ENCODE peak calls at places on chromosomes 6 and 20, in six cellular contexts. S, Q, M, R, Y and U are unnamed samples. For H3K4me1, the result is how much of the 10 kb centered on the place peaks cover.

GRCh38 chr6:48678390-48678789 is 567.4 kb upstream of the PTCHD4 start:
- DNase-seq in S (no peak), Q (no peak), M (no peak), R (no peak), Y (no peak), U (no peak)

GRCh38 chr6:71246596-71246995 is 42.0 kb upstream of the OGFRL1 start:
- DNase-seq in S (no peak), Q (no peak), M (no peak), R (no peak), Y (no peak), U (no peak)

GRCh38 chr6:141260627-141261015 is 872.1 kb upstream of the GJE1 start:
- DNase-seq in S (no peak), Q (no peak), M (no peak), R (no peak), Y (no peak), U (no peak)

GRCh38 chr6:157822221-157823000 is 635 bp upstream of the SNX9 start:
- DNase-seq in S (peak), Q (no peak), M (no peak), R (no peak), Y (peak), U (no peak)

GRCh38 chr6:52403627-52404026 is 16.5 kb upstream of the EFHC1 start:
- DNase-seq in S (peak), Q (no peak), M (peak), R (no peak), Y (no peak), U (no peak)

GRCh38 chr6:33205172-33206026 is 944 bp downstream of the HSD17B8 start:
- DNase-seq in S (no peak), Q (no peak), M (no peak), R (peak), Y (no peak), U (no peak)

GRCh38 chr20:21505810-21506530 is 7.9 kb downstream of the NKX2-2 start:
- DNase-seq in S (no peak), Q (peak), M (no peak), R (no peak), Y (peak), U (peak)

GRCh38 chr6:85670573-85670972 is 27.9 kb upstream of the SYNCRIP start:
- DNase-seq in S (no peak), Q (peak), M (no peak), R (no peak), Y (no peak), U (no peak)

GRCh38 chr6:149488815-149489214 is 4.0 kb upstream of the ZC3H12D start:
- DNase-seq in S (no peak), Q (peak), M (no peak), R (no peak), Y (no peak), U (no peak)

GRCh38 chr20:16048881-16049280 is 524.4 kb downstream of the KIF16B start:
- DNase-seq in S (no peak), Q (no peak), M (no peak), R (no peak), Y (no peak), U (no peak)

GRCh38 chr6:157912326-157912725 is 69.3 kb upstream of the SYNJ2 start:
- DNase-seq in S (no peak), Q (peak), M (no peak), R (no peak), Y (no peak), U (no peak)

GRCh38 chr6:149890629-149891045 is 7.3 kb downstream of the RAET1E start:
- DNase-seq in S (no peak), Q (no peak), M (no peak), R (no peak), Y (no peak), U (no peak)

GRCh38 chr20:57167971-57168693 is 98.3 kb downstream of the BMP7 start:
- DNase-seq in S (peak), Q (peak), M (peak), R (peak), Y (no peak), U (no peak)

GRCh38 chr20:38685853-38686473 is 38.3 kb upstream of the SLC32A1 start:
- DNase-seq in S (peak), Q (peak), M (peak), R (no peak), Y (no peak), U (no peak)

GRCh38 chr6:106149472-106150069 is 63.4 kb downstream of the PRDM1 start:
- DNase-seq in S (no peak), Q (no peak), M (no peak), R (no peak), Y (no peak), U (peak)

GRCh38 chr20:24432057-24432456 is 37.4 kb upstream of the SYNDIG1 start:
- DNase-seq in S (no peak), Q (no peak), M (no peak), R (no peak), Y (no peak), U (no peak)

GRCh38 chr6:33416386-33417126 is 1.4 kb downstream of the CUTA start:
- DNase-seq in S (no peak), Q (no peak), M (no peak), R (no peak), Y (no peak), U (no peak)

GRCh38 chr6:37741757-37742400 is 44.2 kb upstream of the MDGA1 start:
- DNase-seq in S (peak), Q (no peak), M (no peak), R (no peak), Y (no peak), U (no peak)

GRCh38 chr6:15131234-15132195 is 114.4 kb upstream of the JARID2 start:
- DNase-seq in S (no peak), Q (no peak), M (no peak), R (no peak), Y (no peak), U (no peak)

GRCh38 chr6:153104220-153104619 is 26.9 kb downstream of the RGS17 start:
- DNase-seq in S (no peak), Q (peak), M (no peak), R (no peak), Y (no peak), U (no peak)

GRCh38 chr6:41970436-41970846 is 28.8 kb upstream of the CCND3 start:
- DNase-seq in S (no peak), Q (peak), M (no peak), R (no peak), Y (no peak), U (no peak)

GRCh38 chr6:130447374-130447773 is 81.6 kb downstream of the TMEM200A start:
- DNase-seq in S (no peak), Q (no peak), M (no peak), R (no peak), Y (no peak), U (no peak)

GRCh38 chr6:21348462-21349195 is 244.9 kb upstream of the SOX4 start:
- DNase-seq in S (peak), Q (peak), M (no peak), R (no peak), Y (no peak), U (no peak)

GRCh38 chr20:36116813-36117441 is 37.6 kb upstream of the EPB41L1 start:
- DNase-seq in S (no peak), Q (peak), M (no peak), R (no peak), Y (no peak), U (no peak)

GRCh38 chr6:103396768-103397167 is 1463.0 kb downstream of the HACE1 start:
- DNase-seq in S (no peak), Q (no peak), M (no peak), R (no peak), Y (no peak), U (no peak)
- H3K27ac ChIP-seq in S (no peak), Q (no peak), M (no peak), R (no peak), Y (no peak), U (no peak)

GRCh38 chr6:328924-329323 is 36.6 kb downstream of the DUSP22 start:
- DNase-seq in S (no peak), Q (no peak), M (no peak), R (no peak), Y (no peak), U (no peak)
- H3K4me1 ChIP-seq in S (under half), Q (under half), M (under half), R (under half), Y (under half), U (under half)

GRCh38 chr20:35004749-35005462 is 49.2 kb downstream of the MYH7B start:
- DNase-seq in S (no peak), Q (no peak), M (no peak), R (no peak), Y (no peak), U (no peak)

GRCh38 chr20:35002426-35003210 is 47.0 kb downstream of the MYH7B start:
- DNase-seq in S (no peak), Q (no peak), M (no peak), R (no peak), Y (no peak), U (no peak)

GRCh38 chr20:35005463-35005961 is 49.8 kb downstream of the MYH7B start:
- DNase-seq in S (no peak), Q (no peak), M (no peak), R (no peak), Y (no peak), U (no peak)

GRCh38 chr20:35003211-35004031 is 47.8 kb downstream of the MYH7B start:
- DNase-seq in S (no peak), Q (no peak), M (no peak), R (no peak), Y (no peak), U (no peak)

GRCh38 chr20:35004051-35004725 is 48.5 kb downstream of the MYH7B start:
- DNase-seq in S (no peak), Q (no peak), M (no peak), R (no peak), Y (no peak), U (no peak)
- H3K4me3 ChIP-seq in S (no peak), Q (no peak), M (no peak), R (no peak), Y (no peak), U (no peak)

GRCh38 chr20:50332491-50332980 is 141.9 kb downstream of the CEBPB start:
- DNase-seq in S (no peak), Q (peak), M (no peak), R (no peak), Y (no peak), U (no peak)

GRCh38 chr20:50331469-50332251 is 141.0 kb downstream of the CEBPB start:
- DNase-seq in S (no peak), Q (no peak), M (no peak), R (no peak), Y (no peak), U (no peak)

GRCh38 chr20:50329981-50330503 is 139.4 kb downstream of the CEBPB start:
- DNase-seq in S (no peak), Q (no peak), M (no peak), R (no peak), Y (no peak), U (no peak)

GRCh38 chr20:50328996-50329898 is 138.6 kb downstream of the CEBPB start:
- DNase-seq in S (no peak), Q (no peak), M (no peak), R (no peak), Y (no peak), U (no peak)

GRCh38 chr20:50330504-50331313 is 140.1 kb downstream of the CEBPB start:
- DNase-seq in S (no peak), Q (no peak), M (no peak), R (no peak), Y (no peak), U (no peak)
- H3K27ac ChIP-seq in S (no peak), Q (no peak), M (no peak), R (no peak), Y (no peak), U (no peak)

GRCh38 chr6:43796168-43796567 is 26.2 kb downstream of the VEGFA start:
- DNase-seq in S (no peak), Q (no peak), M (no peak), R (no peak), Y (no peak), U (no peak)

GRCh38 chr6:43793154-43793874 is 23.3 kb downstream of the VEGFA start:
- DNase-seq in S (no peak), Q (no peak), M (no peak), R (no peak), Y (no peak), U (no peak)

GRCh38 chr6:43796910-43797890 is 27.2 kb downstream of the VEGFA start:
- DNase-seq in S (no peak), Q (no peak), M (no peak), R (no peak), Y (no peak), U (no peak)

GRCh38 chr6:43791752-43792422 is 21.9 kb downstream of the VEGFA start:
- DNase-seq in S (no peak), Q (no peak), M (no peak), R (no peak), Y (no peak), U (no peak)

DNA sequence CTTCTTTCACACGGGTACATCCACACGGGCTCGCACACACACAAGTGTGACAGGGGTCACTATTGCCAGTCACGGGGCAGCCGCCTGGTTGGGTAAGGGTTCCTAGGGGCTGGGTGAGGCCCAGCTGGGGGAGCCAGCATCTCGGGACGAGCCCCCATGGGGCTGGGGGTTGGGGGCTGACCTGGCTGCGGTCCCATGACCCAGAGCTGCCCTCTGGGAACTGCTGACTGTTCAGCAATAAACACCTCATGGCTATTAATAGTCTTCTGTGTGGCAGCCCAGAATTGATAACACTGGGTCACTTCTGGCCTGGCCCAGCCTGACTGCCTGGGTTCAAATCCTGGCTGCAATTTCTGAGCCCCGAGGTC is 23.8 kb downstream of the VEGFA start:
- DNase-seq in S (no peak), Q (no peak), M (no peak), R (no peak), Y (no peak), U (no peak)
- H3K4me1 ChIP-seq in S (half or more), Q (under half), M (under half), R (under half), Y (under half), U (under half)

DNA sequence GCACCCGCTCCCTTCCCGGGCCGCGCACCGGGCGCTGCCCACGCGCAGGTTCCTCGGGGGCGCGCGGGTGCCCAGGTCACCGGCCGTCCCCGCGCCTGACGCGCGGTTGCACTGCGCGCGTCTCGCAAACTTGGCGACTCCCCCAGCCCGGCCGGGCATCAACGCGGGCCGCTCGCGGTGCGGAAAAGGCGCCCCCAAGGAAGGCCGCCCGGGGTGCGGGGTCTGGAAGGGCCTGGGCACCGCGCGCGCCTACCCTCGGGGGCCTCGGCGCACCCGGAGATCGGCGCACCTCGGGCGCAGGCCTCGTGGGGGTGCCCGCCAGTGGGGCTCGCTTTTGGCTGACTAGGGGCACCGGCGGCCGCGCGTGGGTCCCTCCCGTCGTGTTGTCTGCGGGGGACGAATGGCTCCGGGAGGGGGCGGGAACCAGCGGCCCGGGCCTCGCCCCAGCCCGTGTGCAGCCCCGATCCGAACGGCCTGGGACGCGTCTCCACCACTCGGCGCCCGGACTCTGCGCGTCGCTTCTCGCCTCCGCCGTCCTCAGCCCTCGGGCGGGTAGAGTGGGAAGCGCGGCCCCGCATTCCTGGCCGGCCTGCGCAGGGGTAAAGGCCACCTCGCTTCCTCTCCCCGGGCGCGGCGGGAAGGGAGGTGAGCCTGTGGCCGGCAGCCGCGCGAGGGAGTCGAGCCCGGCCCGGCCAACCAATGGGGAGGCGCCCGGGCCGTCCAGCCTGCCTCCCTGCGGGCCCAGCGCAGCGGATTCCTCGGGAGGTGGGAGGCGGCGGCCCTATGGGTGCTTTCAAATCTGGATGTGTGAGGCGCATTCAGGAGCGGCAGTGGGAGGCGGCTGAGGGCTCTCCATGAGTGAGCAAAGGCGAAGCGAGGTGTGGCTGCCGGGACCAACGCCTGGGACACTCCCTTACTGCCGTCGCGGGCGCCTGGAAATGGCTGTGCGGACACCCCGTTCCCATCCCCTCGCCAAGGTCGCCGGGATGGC is 927 bp upstream of the ZBTB46 start:
- DNase-seq in S (peak), Q (no peak), M (peak), R (no peak), Y (no peak), U (no peak)
- H3K4me3 ChIP-seq in S (peak), Q (no peak), M (peak), R (peak), Y (no peak), U (peak)

GRCh38 chr6:17988422-17988944 is 1.0 kb upstream of the KIF13A start:
- DNase-seq in S (no peak), Q (no peak), M (no peak), R (no peak), Y (no peak), U (no peak)
- H3K27ac ChIP-seq in S (peak), Q (peak), M (peak), R (no peak), Y (no peak), U (no peak)